ENCODE peak calls at places on chromosomes 5 and 9, in four cellular contexts. One of them, this sample, is unnamed.

GRCh38 chr5:80885698-80886000 is 74.5 kb upstream of the RASGRF2 start:
- DNase-seq in GM12878: no peak
- DNase-seq in tibial nerve: no peak
- DNase-seq in upper lobe of left lung: no peak
- DNase-seq in this sample: no peak

GRCh38 chr9:115333671-115334070 is 215.7 kb upstream of the TNC start:
- DNase-seq in GM12878: no peak
- DNase-seq in tibial nerve: no peak
- DNase-seq in upper lobe of left lung: no peak
- DNase-seq in this sample: no peak

GRCh38 chr5:122498163-122498562 is 186.1 kb downstream of the SNCAIP start:
- DNase-seq in GM12878: no peak
- DNase-seq in tibial nerve: no peak
- DNase-seq in upper lobe of left lung: no peak
- DNase-seq in this sample: no peak

GRCh38 chr9:83271665-83272071 is 208.7 kb upstream of the RASEF start:
- DNase-seq in GM12878: no peak
- DNase-seq in tibial nerve: no peak
- DNase-seq in upper lobe of left lung: no peak
- DNase-seq in this sample: no peak

GRCh38 chr5:93581738-93582414 is 857 bp upstream of the NR2F1-AS1 start:
- DNase-seq in GM12878: no peak
- DNase-seq in tibial nerve: no peak
- DNase-seq in upper lobe of left lung: no peak
- DNase-seq in this sample: no peak

GRCh38 chr9:91572811-91573210 is 149.2 kb upstream of the NFIL3 start:
- DNase-seq in GM12878: no peak
- DNase-seq in tibial nerve: no peak
- DNase-seq in upper lobe of left lung: no peak
- DNase-seq in this sample: no peak

GRCh38 chr5:4191703-4192102 is 596.1 kb downstream of the IRX1 start:
- DNase-seq in GM12878: no peak
- DNase-seq in tibial nerve: no peak
- DNase-seq in upper lobe of left lung: peak
- DNase-seq in this sample: no peak

GRCh38 chr5:125085797-125086505 is 339.5 kb upstream of the ZNF608 start:
- DNase-seq in GM12878: no peak
- DNase-seq in tibial nerve: no peak
- DNase-seq in upper lobe of left lung: no peak
- DNase-seq in this sample: no peak

GRCh38 chr5:160312139-160312959 is at the start of gene CCNJL:
- DNase-seq in GM12878: no peak
- DNase-seq in tibial nerve: no peak
- DNase-seq in upper lobe of left lung: peak
- DNase-seq in this sample: peak

GRCh38 chr5:95620030-95620869 is at the start of gene GPR150:
- DNase-seq in GM12878: no peak
- DNase-seq in tibial nerve: no peak
- DNase-seq in upper lobe of left lung: peak
- DNase-seq in this sample: peak

GRCh38 chr5:127072861-127073846 is at the start of gene C5orf63:
- DNase-seq in GM12878: peak
- DNase-seq in tibial nerve: peak
- DNase-seq in upper lobe of left lung: peak
- DNase-seq in this sample: peak

GRCh38 chr5:32153723-32154122 is 20.4 kb downstream of the GOLPH3 start:
- DNase-seq in GM12878: no peak
- DNase-seq in tibial nerve: no peak
- DNase-seq in upper lobe of left lung: no peak
- DNase-seq in this sample: no peak

GRCh38 chr5:122772446-122772845 is 2.4 kb upstream of the SNX2 start:
- DNase-seq in GM12878: no peak
- DNase-seq in tibial nerve: no peak
- DNase-seq in upper lobe of left lung: no peak
- DNase-seq in this sample: no peak

GRCh38 chr5:1745190-1745805 is 54.3 kb downstream of the MRPL36 start:
- DNase-seq in GM12878: no peak
- DNase-seq in tibial nerve: no peak
- DNase-seq in upper lobe of left lung: no peak
- DNase-seq in this sample: no peak

GRCh38 chr5:179814090-179814489 is 6.6 kb upstream of the SQSTM1 start:
- DNase-seq in GM12878: no peak
- DNase-seq in tibial nerve: no peak
- DNase-seq in upper lobe of left lung: no peak
- DNase-seq in this sample: no peak

GRCh38 chr5:111697881-111698757 is 58.9 kb downstream of the NREP start:
- DNase-seq in GM12878: no peak
- DNase-seq in tibial nerve: no peak
- DNase-seq in upper lobe of left lung: no peak
- DNase-seq in this sample: no peak

GRCh38 chr9:3677541-3677940 is 151.7 kb upstream of the RFX3 start:
- DNase-seq in GM12878: no peak
- DNase-seq in tibial nerve: no peak
- DNase-seq in upper lobe of left lung: no peak
- DNase-seq in this sample: no peak

GRCh38 chr5:31404325-31404724 is 127.6 kb downstream of the DROSHA start:
- DNase-seq in GM12878: no peak
- DNase-seq in tibial nerve: no peak
- DNase-seq in upper lobe of left lung: no peak
- DNase-seq in this sample: no peak

GRCh38 chr5:87951661-87952060 is 317.0 kb downstream of the TMEM161B start:
- DNase-seq in GM12878: no peak
- DNase-seq in tibial nerve: no peak
- DNase-seq in upper lobe of left lung: no peak
- DNase-seq in this sample: no peak

GRCh38 chr5:53480474-53481353 is at the start of gene FST:
- DNase-seq in GM12878: no peak
- DNase-seq in tibial nerve: no peak
- DNase-seq in upper lobe of left lung: peak
- DNase-seq in this sample: peak

GRCh38 chr5:32014345-32014744 is 159.8 kb downstream of the GOLPH3 start:
- DNase-seq in GM12878: no peak
- DNase-seq in tibial nerve: no peak
- DNase-seq in upper lobe of left lung: no peak
- DNase-seq in this sample: no peak

GRCh38 chr5:64958757-64959391 is 190.1 kb downstream of the CWC27 start:
- DNase-seq in GM12878: no peak
- DNase-seq in tibial nerve: no peak
- DNase-seq in upper lobe of left lung: no peak
- DNase-seq in this sample: no peak

GRCh38 chr5:140372971-140373487 is 13.0 kb downstream of the SLC4A9 start:
- DNase-seq in GM12878: no peak
- DNase-seq in tibial nerve: peak
- DNase-seq in upper lobe of left lung: no peak
- DNase-seq in this sample: peak

GRCh38 chr9:83336696-83337095 is 201.5 kb downstream of the FRMD3 start:
- DNase-seq in GM12878: no peak
- DNase-seq in tibial nerve: no peak
- DNase-seq in upper lobe of left lung: no peak
- DNase-seq in this sample: no peak

GRCh38 chr5:136036991-136037705 is 8.4 kb downstream of the TGFBI start:
- DNase-seq in GM12878: peak
- DNase-seq in tibial nerve: no peak
- DNase-seq in upper lobe of left lung: no peak
- DNase-seq in this sample: no peak

GRCh38 chr5:29367176-29367833 is 1826.2 kb upstream of the CDH6 start:
- DNase-seq in GM12878: no peak
- DNase-seq in tibial nerve: no peak
- DNase-seq in upper lobe of left lung: no peak
- DNase-seq in this sample: no peak

GRCh38 chr9:103661663-103662062 is 432.4 kb upstream of the SMC2 start:
- DNase-seq in GM12878: no peak
- DNase-seq in tibial nerve: no peak
- DNase-seq in upper lobe of left lung: no peak
- DNase-seq in this sample: no peak

DNA sequence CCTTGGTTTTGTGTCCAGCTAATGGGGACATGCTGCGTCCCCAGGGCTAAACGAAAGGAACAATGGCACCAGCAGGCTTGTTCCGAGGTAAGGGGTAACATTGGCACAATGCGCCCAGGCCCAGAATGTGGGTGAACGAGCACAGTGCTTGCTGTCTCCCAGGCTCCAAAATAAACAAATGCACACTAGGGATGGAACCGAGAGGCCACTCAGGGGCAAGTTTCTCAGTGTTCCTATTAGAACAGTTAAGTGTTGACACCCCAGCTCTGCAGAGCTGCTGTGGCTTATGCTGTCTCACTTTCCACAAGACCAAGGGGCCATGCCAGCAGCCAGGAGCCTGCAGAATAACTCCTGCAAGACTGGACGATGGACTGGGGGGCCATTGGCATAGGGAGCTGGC is 492.4 kb downstream of the GADD45G start:
- DNase-seq in GM12878: no peak
- DNase-seq in tibial nerve: no peak
- DNase-seq in upper lobe of left lung: no peak
- DNase-seq in this sample: no peak
- TF ChIP-seq POLR2A in GM12878: no peak
- TF ChIP-seq POLR2A in tibial nerve: no peak
- TF ChIP-seq POLR2A in upper lobe of left lung: no peak
- TF ChIP-seq POLR2A in this sample: no peak

DNA sequence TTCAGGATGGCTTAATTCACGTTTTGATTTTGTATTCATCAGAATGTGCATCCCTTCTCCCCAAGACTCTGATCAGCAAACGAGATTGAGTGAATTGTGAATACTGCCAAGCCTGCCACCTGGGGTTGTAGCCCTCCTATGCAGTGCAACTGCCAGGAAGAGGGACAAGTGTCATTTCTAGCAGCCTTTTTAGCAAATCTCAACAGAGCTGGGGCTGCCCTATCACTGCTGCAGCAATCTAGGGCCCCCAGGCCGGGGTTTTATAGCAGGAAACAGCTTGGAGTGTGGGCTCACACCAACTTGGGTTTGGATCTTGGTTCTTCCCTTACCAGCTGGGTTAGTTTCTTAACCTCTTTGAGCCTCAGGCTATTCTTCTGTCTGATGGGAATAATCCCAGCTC is 4.0 kb downstream of the CSF1R start:
- DNase-seq in GM12878: no peak
- DNase-seq in tibial nerve: no peak
- DNase-seq in upper lobe of left lung: no peak
- DNase-seq in this sample: peak
- TF ChIP-seq POLR2A in GM12878: no peak
- TF ChIP-seq POLR2A in tibial nerve: no peak
- TF ChIP-seq POLR2A in upper lobe of left lung: no peak
- TF ChIP-seq POLR2A in this sample: no peak

GRCh38 chr5:177438468-177438867 is 8.1 kb upstream of the PRR7 start:
- DNase-seq in GM12878: no peak
- DNase-seq in tibial nerve: no peak
- DNase-seq in upper lobe of left lung: no peak
- DNase-seq in this sample: no peak
- TF ChIP-seq POLR2A in GM12878: peak
- TF ChIP-seq POLR2A in tibial nerve: no peak
- TF ChIP-seq POLR2A in upper lobe of left lung: no peak
- TF ChIP-seq POLR2A in this sample: no peak

GRCh38 chr9:93107825-93108161 is 11.8 kb downstream of the CARD19 start:
- DNase-seq in GM12878: no peak
- DNase-seq in tibial nerve: no peak
- DNase-seq in upper lobe of left lung: no peak
- DNase-seq in this sample: no peak

GRCh38 chr9:93107151-93107824 is 11.3 kb downstream of the CARD19 start:
- DNase-seq in GM12878: no peak
- DNase-seq in tibial nerve: no peak
- DNase-seq in upper lobe of left lung: no peak
- DNase-seq in this sample: no peak

GRCh38 chr9:93110400-93110855 is 14.4 kb downstream of the CARD19 start:
- DNase-seq in GM12878: no peak
- DNase-seq in tibial nerve: peak
- DNase-seq in upper lobe of left lung: peak
- DNase-seq in this sample: no peak

GRCh38 chr9:93111001-93111370 is 15.0 kb downstream of the CARD19 start:
- DNase-seq in GM12878: no peak
- DNase-seq in tibial nerve: peak
- DNase-seq in upper lobe of left lung: no peak
- DNase-seq in this sample: no peak

DNA sequence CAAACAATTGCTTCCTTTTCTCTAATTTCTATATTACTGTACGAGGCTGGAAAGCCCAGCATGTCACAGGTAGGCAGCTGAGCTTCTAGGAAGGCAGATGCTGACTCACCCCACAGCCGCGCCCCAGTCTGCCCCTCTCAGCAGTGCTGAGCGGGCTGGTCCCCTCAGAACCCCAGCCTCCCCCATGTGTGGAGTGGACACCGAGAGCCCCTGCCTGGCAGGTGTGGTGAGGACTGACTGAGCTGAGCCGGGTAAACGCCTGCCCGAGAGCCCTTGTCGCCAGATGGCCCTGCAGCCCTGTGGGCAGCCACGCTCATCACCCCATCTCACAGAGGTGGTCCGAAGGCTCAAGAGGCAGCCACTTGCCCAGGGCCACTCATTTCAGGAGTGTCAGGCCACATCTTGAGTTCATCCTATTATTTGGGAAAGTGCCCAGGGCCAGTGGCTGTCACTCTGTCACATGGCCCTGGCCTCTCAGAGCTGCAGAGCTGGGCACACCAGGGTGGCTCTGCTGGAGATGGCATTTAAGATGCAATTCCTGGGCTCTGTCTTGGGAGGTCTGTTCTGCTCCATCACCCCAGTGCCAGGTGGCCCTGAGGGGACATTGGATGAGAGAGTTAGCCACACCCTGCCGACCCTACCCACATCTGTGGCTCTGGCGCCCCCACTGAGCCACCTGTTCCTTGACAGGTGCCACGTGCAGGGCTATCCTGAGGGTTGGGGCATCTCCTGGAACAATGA is 12.5 kb downstream of the CARD19 start:
- DNase-seq in GM12878: no peak
- DNase-seq in tibial nerve: peak
- DNase-seq in upper lobe of left lung: peak
- DNase-seq in this sample: no peak
- TF ChIP-seq POLR2A in GM12878: no peak
- TF ChIP-seq POLR2A in tibial nerve: no peak
- TF ChIP-seq POLR2A in upper lobe of left lung: no peak
- TF ChIP-seq POLR2A in this sample: no peak

GRCh38 chr9:130834371-130835311 is at the start of gene ABL1:
- DNase-seq in GM12878: peak
- DNase-seq in tibial nerve: peak
- DNase-seq in upper lobe of left lung: peak
- DNase-seq in this sample: peak
- TF ChIP-seq POLR2A in GM12878: peak
- TF ChIP-seq POLR2A in tibial nerve: no peak
- TF ChIP-seq POLR2A in upper lobe of left lung: peak
- TF ChIP-seq POLR2A in this sample: no peak

DNA sequence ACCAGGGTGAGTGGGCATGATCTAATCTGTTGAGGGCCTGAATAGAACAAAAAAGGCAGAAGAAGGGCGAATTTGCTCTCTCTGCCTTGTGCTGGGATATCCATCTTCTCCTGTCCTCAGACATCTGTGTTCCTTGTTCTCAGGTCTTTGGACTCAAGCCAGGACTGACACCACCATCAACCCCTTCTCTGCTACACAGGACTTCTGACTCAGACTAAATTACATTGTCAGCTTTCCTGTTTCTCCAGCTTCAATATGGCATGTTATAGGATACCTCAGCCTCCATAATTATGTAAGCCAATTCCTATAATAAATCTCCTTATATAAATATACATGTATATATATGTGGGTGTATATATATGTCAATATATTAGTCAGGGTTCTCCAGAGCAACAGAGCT is 40.8 kb upstream of the SLCO6A1 start:
- DNase-seq in GM12878: no peak
- DNase-seq in tibial nerve: no peak
- DNase-seq in upper lobe of left lung: no peak
- DNase-seq in this sample: no peak
- TF ChIP-seq POLR2A in GM12878: no peak
- TF ChIP-seq POLR2A in tibial nerve: no peak
- TF ChIP-seq POLR2A in upper lobe of left lung: no peak
- TF ChIP-seq POLR2A in this sample: no peak

GRCh38 chr5:178215263-178216002 is 11.1 kb downstream of the HNRNPAB start:
- DNase-seq in GM12878: no peak
- DNase-seq in tibial nerve: no peak
- DNase-seq in upper lobe of left lung: no peak
- DNase-seq in this sample: no peak
- TF ChIP-seq POLR2A in GM12878: peak
- TF ChIP-seq POLR2A in tibial nerve: no peak
- TF ChIP-seq POLR2A in upper lobe of left lung: no peak
- TF ChIP-seq POLR2A in this sample: no peak

This sample was measured in stomach.